ENCODE peak calls at places on chromosomes 4 and X, in seven cellular contexts. One of them, this sample, is unnamed.

GRCh38 chrX:71098302-71098701 is 2.7 kb downstream of the FOXO4 start:
- DNase-seq in activated CD4-positive, alpha-beta T cell treated with anti-CD3 and anti-CD28 coated beads, Interleukin-2, amount 10 ng/mL, durations not matched to agents 7 days and 5 days: peak
- DNase-seq in uterus: peak
- DNase-seq in AML-193: peak
- DNase-seq in cardiac muscle cell: peak
- DNase-seq in CD8-positive, alpha-beta T cell: peak
- DNase-seq in stimulated activated CD4-positive, alpha-beta T cell treated with anti-CD3 and anti-CD28 coated beads, Interleukin-1b, Interleukin-23, amount 100 ng/mL, for 4 hours: peak
- DNase-seq in this sample: peak

GRCh38 chr4:148415500-148415899 is 26.7 kb downstream of the NR3C2 start:
- DNase-seq in activated CD4-positive, alpha-beta T cell treated with anti-CD3 and anti-CD28 coated beads, Interleukin-2, amount 10 ng/mL, durations not matched to agents 7 days and 5 days: no peak
- DNase-seq in uterus: no peak
- DNase-seq in AML-193: no peak
- DNase-seq in cardiac muscle cell: peak
- DNase-seq in CD8-positive, alpha-beta T cell: no peak
- DNase-seq in stimulated activated CD4-positive, alpha-beta T cell treated with anti-CD3 and anti-CD28 coated beads, Interleukin-1b, Interleukin-23, amount 100 ng/mL, for 4 hours: no peak
- DNase-seq in this sample: no peak

GRCh38 chr4:4912155-4912554 is 52.7 kb downstream of the MSX1 start:
- DNase-seq in activated CD4-positive, alpha-beta T cell treated with anti-CD3 and anti-CD28 coated beads, Interleukin-2, amount 10 ng/mL, durations not matched to agents 7 days and 5 days: no peak
- DNase-seq in uterus: no peak
- DNase-seq in AML-193: no peak
- DNase-seq in cardiac muscle cell: no peak
- DNase-seq in CD8-positive, alpha-beta T cell: peak
- DNase-seq in stimulated activated CD4-positive, alpha-beta T cell treated with anti-CD3 and anti-CD28 coated beads, Interleukin-1b, Interleukin-23, amount 100 ng/mL, for 4 hours: no peak
- DNase-seq in this sample: no peak

GRCh38 chrX:2715066-2715600 is 24.0 kb downstream of the CD99 start:
- DNase-seq in activated CD4-positive, alpha-beta T cell treated with anti-CD3 and anti-CD28 coated beads, Interleukin-2, amount 10 ng/mL, durations not matched to agents 7 days and 5 days: no peak
- DNase-seq in uterus: no peak
- DNase-seq in AML-193: no peak
- DNase-seq in cardiac muscle cell: no peak
- DNase-seq in CD8-positive, alpha-beta T cell: no peak
- DNase-seq in stimulated activated CD4-positive, alpha-beta T cell treated with anti-CD3 and anti-CD28 coated beads, Interleukin-1b, Interleukin-23, amount 100 ng/mL, for 4 hours: no peak
- DNase-seq in this sample: no peak

GRCh38 chr4:53676402-53676871 is 85.2 kb upstream of the LNX1 start:
- DNase-seq in activated CD4-positive, alpha-beta T cell treated with anti-CD3 and anti-CD28 coated beads, Interleukin-2, amount 10 ng/mL, durations not matched to agents 7 days and 5 days: no peak
- DNase-seq in uterus: no peak
- DNase-seq in AML-193: peak
- DNase-seq in cardiac muscle cell: peak
- DNase-seq in CD8-positive, alpha-beta T cell: no peak
- DNase-seq in stimulated activated CD4-positive, alpha-beta T cell treated with anti-CD3 and anti-CD28 coated beads, Interleukin-1b, Interleukin-23, amount 100 ng/mL, for 4 hours: no peak
- DNase-seq in this sample: no peak

GRCh38 chr4:86329431-86329830 is 30.4 kb downstream of the MAPK10 start:
- DNase-seq in activated CD4-positive, alpha-beta T cell treated with anti-CD3 and anti-CD28 coated beads, Interleukin-2, amount 10 ng/mL, durations not matched to agents 7 days and 5 days: no peak
- DNase-seq in uterus: no peak
- DNase-seq in AML-193: no peak
- DNase-seq in cardiac muscle cell: no peak
- DNase-seq in CD8-positive, alpha-beta T cell: no peak
- DNase-seq in stimulated activated CD4-positive, alpha-beta T cell treated with anti-CD3 and anti-CD28 coated beads, Interleukin-1b, Interleukin-23, amount 100 ng/mL, for 4 hours: no peak
- DNase-seq in this sample: no peak

GRCh38 chr4:11805837-11806236 is 377.1 kb upstream of the HS3ST1 start:
- DNase-seq in activated CD4-positive, alpha-beta T cell treated with anti-CD3 and anti-CD28 coated beads, Interleukin-2, amount 10 ng/mL, durations not matched to agents 7 days and 5 days: no peak
- DNase-seq in uterus: no peak
- DNase-seq in AML-193: peak
- DNase-seq in cardiac muscle cell: peak
- DNase-seq in CD8-positive, alpha-beta T cell: no peak
- DNase-seq in stimulated activated CD4-positive, alpha-beta T cell treated with anti-CD3 and anti-CD28 coated beads, Interleukin-1b, Interleukin-23, amount 100 ng/mL, for 4 hours: no peak
- DNase-seq in this sample: no peak

GRCh38 chr4:186392017-186392416 is 126.0 kb downstream of the F11 start:
- DNase-seq in activated CD4-positive, alpha-beta T cell treated with anti-CD3 and anti-CD28 coated beads, Interleukin-2, amount 10 ng/mL, durations not matched to agents 7 days and 5 days: no peak
- DNase-seq in uterus: no peak
- DNase-seq in AML-193: no peak
- DNase-seq in cardiac muscle cell: no peak
- DNase-seq in CD8-positive, alpha-beta T cell: no peak
- DNase-seq in stimulated activated CD4-positive, alpha-beta T cell treated with anti-CD3 and anti-CD28 coated beads, Interleukin-1b, Interleukin-23, amount 100 ng/mL, for 4 hours: no peak
- DNase-seq in this sample: no peak

GRCh38 chr4:88897180-88897579 is 159.8 kb downstream of the FAM13A start:
- DNase-seq in activated CD4-positive, alpha-beta T cell treated with anti-CD3 and anti-CD28 coated beads, Interleukin-2, amount 10 ng/mL, durations not matched to agents 7 days and 5 days: no peak
- DNase-seq in uterus: no peak
- DNase-seq in AML-193: no peak
- DNase-seq in cardiac muscle cell: no peak
- DNase-seq in CD8-positive, alpha-beta T cell: no peak
- DNase-seq in stimulated activated CD4-positive, alpha-beta T cell treated with anti-CD3 and anti-CD28 coated beads, Interleukin-1b, Interleukin-23, amount 100 ng/mL, for 4 hours: no peak
- DNase-seq in this sample: no peak

GRCh38 chrX:84216406-84216805 is 28.4 kb upstream of the RPS6KA6 start:
- DNase-seq in activated CD4-positive, alpha-beta T cell treated with anti-CD3 and anti-CD28 coated beads, Interleukin-2, amount 10 ng/mL, durations not matched to agents 7 days and 5 days: no peak
- DNase-seq in uterus: no peak
- DNase-seq in AML-193: no peak
- DNase-seq in cardiac muscle cell: no peak
- DNase-seq in CD8-positive, alpha-beta T cell: no peak
- DNase-seq in stimulated activated CD4-positive, alpha-beta T cell treated with anti-CD3 and anti-CD28 coated beads, Interleukin-1b, Interleukin-23, amount 100 ng/mL, for 4 hours: no peak
- DNase-seq in this sample: no peak